ENCODE peak calls at places on chromosomes 13 and 19, in four cellular contexts. X, Q, C and K are unnamed samples.

GRCh38 chr19:46602392-46603194 is 1.5 kb downstream of the CALM3 start:
- DNase-seq in X (no peak), Q (no peak), C (peak; percentile 73), K (no peak)

GRCh38 chr13:46778879-46779278 is 18.1 kb downstream of the ESD start:
- DNase-seq in X (no peak), Q (no peak), C (peak; percentile 72), K (no peak)

GRCh38 chr13:110676511-110677204 is 29.3 kb downstream of the CARS2 start:
- DNase-seq in X (no peak), Q (no peak), C (no peak), K (no peak)

GRCh38 chr19:42965204-42965603 is 28.2 kb upstream of the PSG7 start:
- DNase-seq in X (no peak), Q (no peak), C (peak; percentile 79), K (no peak)

GRCh38 chr19:32750441-32751055 is 31.0 kb downstream of the TDRD12 start:
- DNase-seq in X (no peak), Q (no peak), C (no peak), K (no peak)

GRCh38 chr13:40026174-40026585 is 370.7 kb downstream of the COG6 start:
- DNase-seq in X (no peak), Q (no peak), C (no peak), K (no peak)

GRCh38 chr13:99909836-99910619 is 61.5 kb downstream of the ZIC5 start:
- DNase-seq in X (no peak), Q (no peak), C (no peak), K (no peak)

GRCh38 chr13:110343241-110343865 is 36.3 kb downstream of the COL4A2 start:
- DNase-seq in X (no peak), Q (no peak), C (no peak), K (no peak)

GRCh38 chr13:30395192-30396158 is 26.8 kb upstream of the UBE2L5 start:
- DNase-seq in X (peak; percentile 40), Q (peak; percentile 31), C (peak; percentile 94), K (peak; percentile 97)

GRCh38 chr13:113023694-113024430 is 54.8 kb downstream of the MCF2L start:
- DNase-seq in X (no peak), Q (no peak), C (no peak), K (peak; percentile 63)

GRCh38 chr13:31089649-31090048 is 72.1 kb downstream of the HSPH1 start:
- DNase-seq in X (no peak), Q (no peak), C (no peak), K (no peak)

GRCh38 chr13:101258071-101258470 is 158.2 kb downstream of the NALCN start:
- DNase-seq in X (peak; percentile 19), Q (peak; percentile 4), C (peak; percentile 94), K (peak; percentile 9)

GRCh38 chr19:2391118-2391725 is 31.2 kb downstream of the TMPRSS9 start:
- DNase-seq in X (peak; percentile 73), Q (peak; percentile 54), C (peak; percentile 84), K (peak; percentile 72)

GRCh38 chr13:111060237-111060919 is 54.7 kb upstream of the ARHGEF7 start:
- DNase-seq in X (no peak), Q (no peak), C (no peak), K (no peak)

GRCh38 chr19:44960906-44961734 is 5.9 kb downstream of the CLPTM1 start:
- DNase-seq in X (no peak), Q (no peak), C (no peak), K (no peak)

GRCh38 chr19:8451885-8452284 is 7.1 kb downstream of the HNRNPM start:
- DNase-seq in X (peak; percentile 40), Q (no peak), C (peak; percentile 82), K (peak; percentile 28)

GRCh38 chr13:49374585-49375290 is 69.1 kb downstream of the CAB39L start:
- DNase-seq in X (no peak), Q (no peak), C (peak; percentile 88), K (no peak)
- H3K9ac ChIP-seq in X (no peak overlapping the region), Q (no peak overlapping the region), C (no peak overlapping the region), K (no peak overlapping the region)

DNA sequence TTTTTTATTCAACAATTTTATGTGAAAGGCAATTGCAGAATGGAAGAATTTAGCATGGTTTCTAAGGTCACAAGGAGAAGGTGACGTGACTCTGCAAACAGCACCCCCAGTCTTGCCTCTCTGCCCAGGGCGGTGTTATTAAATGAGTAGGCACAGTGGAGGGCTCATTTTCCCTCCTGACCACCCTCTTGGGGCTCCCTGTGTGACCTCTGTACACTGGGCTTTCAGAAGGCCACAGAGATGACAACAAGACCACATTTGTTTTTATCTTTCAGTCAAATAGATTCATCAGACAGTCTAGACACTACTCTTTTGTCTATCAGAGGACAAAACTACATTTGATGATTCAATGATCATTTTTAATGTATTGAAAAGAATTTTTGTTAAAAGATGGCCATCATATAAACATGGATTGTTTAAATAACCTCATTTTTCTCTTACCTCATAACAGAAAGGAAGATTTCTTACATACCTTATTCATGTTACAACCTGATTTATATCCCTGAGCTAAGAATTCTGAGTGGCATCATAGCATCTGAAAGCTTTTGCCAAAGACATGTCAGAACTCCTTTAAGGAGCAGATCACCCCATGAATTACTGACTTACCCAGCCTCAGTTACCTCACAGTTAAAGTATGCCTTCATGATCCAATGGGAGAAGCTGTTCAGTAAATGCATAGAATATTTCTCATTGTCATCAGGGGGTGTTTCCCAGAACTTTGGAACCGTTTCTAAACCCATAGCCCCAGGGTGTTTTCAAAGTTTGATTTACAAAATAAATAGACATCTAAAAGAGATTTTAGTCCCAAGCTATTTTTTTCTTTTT is 184.0 kb upstream of the RFC3 start:
- DNase-seq in X (no peak), Q (no peak), C (peak; percentile 19), K (peak; percentile 39)
- H3K9ac ChIP-seq in X (no peak overlapping the region), Q (no peak overlapping the region), C (no peak overlapping the region), K (no peak overlapping the region)

DNA sequence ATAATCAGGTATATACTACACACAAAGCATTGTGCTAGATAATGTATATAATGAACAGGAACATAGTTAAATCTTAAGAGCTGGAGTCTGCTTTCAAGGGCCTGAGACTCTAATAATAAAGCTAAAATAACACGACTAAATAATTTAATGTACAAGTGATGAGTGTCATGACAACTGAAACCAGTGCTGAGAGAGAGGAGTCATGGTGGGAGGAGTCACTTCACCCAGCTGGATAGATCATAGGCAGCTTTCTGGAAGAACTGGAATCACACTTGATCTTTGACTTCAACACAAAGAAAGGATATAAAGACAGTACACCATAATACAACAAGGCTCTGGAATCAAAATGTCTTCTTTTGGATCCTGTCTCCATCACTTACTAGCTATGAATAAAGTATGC is 7.1 kb downstream of the RBM26 start:
- DNase-seq in X (no peak), Q (no peak), C (peak; percentile 44), K (no peak)
- H3K9ac ChIP-seq in X (no peak overlapping the region), Q (no peak overlapping the region), C (no peak overlapping the region), K (no peak overlapping the region)

DNA sequence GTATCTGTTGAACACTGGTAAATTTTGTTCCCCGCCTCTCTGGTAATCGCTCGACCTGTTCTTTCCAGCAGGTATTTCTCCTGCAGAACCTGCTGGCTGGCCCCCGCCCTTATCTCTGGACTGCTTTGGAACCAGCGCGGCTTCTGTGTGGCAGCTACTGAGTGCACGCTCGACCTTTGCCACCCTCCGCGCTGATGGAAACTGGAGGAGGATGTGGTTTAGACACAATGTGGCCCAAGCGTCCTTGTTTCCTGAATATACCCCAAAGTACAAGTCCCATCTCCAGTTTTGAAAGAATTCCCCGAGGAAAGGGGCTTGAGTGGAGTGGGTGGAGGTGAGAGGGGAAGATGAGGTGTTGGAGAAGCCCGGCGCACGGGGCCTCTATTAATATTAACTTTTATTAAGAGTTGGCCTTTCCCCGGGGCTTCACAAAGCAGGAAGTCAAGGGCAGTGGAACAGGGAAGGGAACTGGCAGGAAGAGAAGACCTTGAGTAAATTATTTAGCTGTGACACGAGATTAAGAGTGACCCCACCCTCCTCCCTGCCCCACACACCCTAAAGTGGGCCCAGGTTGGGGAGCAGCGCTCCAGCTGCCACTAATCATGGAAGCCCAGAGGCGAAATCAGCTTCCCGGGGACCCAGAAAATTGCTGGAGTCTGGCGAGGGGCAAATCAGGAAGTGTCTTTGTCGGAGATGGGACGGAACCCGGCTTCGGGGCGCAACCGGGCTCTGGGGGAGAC is 16.0 kb downstream of the CDX2 start:
- DNase-seq in X (peak; percentile 36), Q (no peak), C (no peak), K (peak; percentile 15)
- H3K9ac ChIP-seq in X (no peak overlapping the region), Q (no peak overlapping the region), C (peak overlapping the region; percentile 48), K (peak overlapping the region; percentile 42)